ENCODE peak calls at places on chromosomes 1 and 21, in four cellular contexts. A is HFF-Myc, C is left cardiac atrium, P is T-helper 9 cell. Q is an unnamed sample.

GRCh38 chr1:39160703-39161102 is 43.8 kb upstream of the MACF1 start:
- DNase-seq in P (no peak), A (no peak), C (no peak), Q (no peak)

GRCh38 chr1:206606867-206607266 is 5.4 kb downstream of the EIF2D start:
- DNase-seq in C (no peak), P (no peak), A (peak; percentile 22), Q (no peak)

GRCh38 chr1:33366766-33367487 is 46.0 kb upstream of the A3GALT2 start:
- DNase-seq in A (no peak), C (no peak), P (no peak), Q (no peak)

GRCh38 chr1:205450448-205450847 is 5.4 kb downstream of the BLACAT1 start:
- DNase-seq in C (no peak), P (no peak), A (no peak), Q (no peak)

GRCh38 chr1:22665752-22666151 is 12.7 kb downstream of the C1QB start:
- DNase-seq in A (no peak), C (no peak), P (no peak), Q (no peak)

GRCh38 chr1:210691039-210691438 is 362.3 kb downstream of the HHAT start:
- DNase-seq in A (no peak), P (no peak), C (no peak), Q (no peak)

GRCh38 chr1:97668945-97669344 is 251.9 kb downstream of the DPYD start:
- DNase-seq in P (no peak), C (no peak), A (peak; percentile 42), Q (no peak)

GRCh38 chr1:93616221-93616995 is 65.2 kb downstream of the BCAR3 start:
- DNase-seq in A (no peak), P (no peak), C (peak; percentile 65), Q (no peak)

GRCh38 chr1:118948351-118948750 is 39.8 kb downstream of the TBX15 start:
- DNase-seq in C (no peak), A (no peak), P (no peak), Q (no peak)

GRCh38 chr1:55428944-55429931 is 214.1 kb upstream of the USP24 start:
- DNase-seq in C (peak; percentile 81), A (peak; percentile 90), P (no peak), Q (no peak)

GRCh38 chr1:162108426-162108825 is 38.9 kb downstream of the NOS1AP start:
- DNase-seq in P (no peak), C (no peak), A (no peak), Q (no peak)

GRCh38 chr21:41398251-41398650 is 27.8 kb upstream of the MX1 start:
- DNase-seq in C (no peak), A (no peak), P (no peak), Q (no peak)

GRCh38 chr21:42366292-42367010 is at the start of gene TFF1:
- DNase-seq in A (no peak), P (no peak), C (no peak), Q (no peak)

GRCh38 chr1:103949714-103950113 is 200.0 kb downstream of the AMY1C start:
- DNase-seq in C (no peak), A (no peak), P (no peak), Q (no peak)

GRCh38 chr21:43864806-43865470 is at the start of gene AGPAT3:
- DNase-seq in C (peak; percentile 46), P (peak; percentile 37), A (no peak), Q (peak; percentile 56)

GRCh38 chr1:29836626-29837305 is 600.4 kb downstream of the PTPRU start:
- DNase-seq in A (no peak), P (no peak), C (no peak), Q (no peak)

GRCh38 chr1:2314297-2314802 is 77.0 kb downstream of the MORN1 start:
- DNase-seq in A (no peak), C (peak; percentile 81), P (no peak), Q (no peak)

GRCh38 chr1:228860911-228861829 is 125.9 kb downstream of the RHOU start:
- DNase-seq in A (peak; percentile 59), C (no peak), P (no peak), Q (no peak)

GRCh38 chr1:155076371-155076770 is 2.3 kb upstream of the EFNA3 start:
- DNase-seq in A (no peak), P (no peak), C (no peak), Q (no peak)

GRCh38 chr1:94884101-94884875 is 42.6 kb downstream of the CNN3 start:
- DNase-seq in P (no peak), A (peak; percentile 93), C (no peak), Q (no peak)

GRCh38 chr1:163170331-163170730 is 32.4 kb downstream of the RGS5 start:
- DNase-seq in A (no peak), P (no peak), C (no peak), Q (no peak)

GRCh38 chr21:41460578-41461527 is 34.8 kb downstream of the MX1 start:
- DNase-seq in C (peak; percentile 77), P (peak; percentile 45), A (peak; percentile 16), Q (peak; percentile 67)

GRCh38 chr1:228089520-228090380 is 7.2 kb downstream of the ARF1 start:
- DNase-seq in C (peak; percentile 16), A (no peak), P (no peak), Q (no peak)